ENCODE peak calls at places on chromosomes 7 and 10, in eight cellular contexts. F, U, H, X, N, I, S and D are unnamed samples.

GRCh38 chr10:114304017-114304565 is 65.0 kb downstream of the VWA2 start:
- DNase-seq in U (peak; percentile 96), H (peak; percentile 83), X (no peak), I (peak; percentile 79), F (peak; percentile 63), N (peak; percentile 90), S (peak; percentile 90), D (peak; percentile 51)

GRCh38 chr7:127968547-127968946 is 62.7 kb downstream of the LRRC4 start:
- DNase-seq in F (no peak), X (no peak), U (no peak), N (no peak), I (no peak), S (no peak), H (no peak), D (no peak)

GRCh38 chr10:79178614-79179403 is 110.0 kb downstream of the ZMIZ1 start:
- DNase-seq in F (no peak), I (no peak), H (no peak), U (no peak), X (no peak), N (peak; percentile 87), S (peak; percentile 83), D (no peak)

GRCh38 chr10:79081353-79082034 is 12.7 kb downstream of the ZMIZ1 start:
- DNase-seq in X (no peak), F (no peak), H (peak; percentile 32), N (no peak), I (no peak), U (no peak), S (no peak), D (peak; percentile 56)

GRCh38 chr7:51310131-51310583 is 6.5 kb downstream of the COBL start:
- DNase-seq in N (no peak), H (no peak), S (no peak), F (no peak), U (no peak), X (no peak), I (no peak), D (no peak)

GRCh38 chr10:61798711-61799110 is 102.8 kb upstream of the ARID5B start:
- DNase-seq in N (no peak), S (no peak), F (no peak), H (no peak), X (no peak), U (no peak), I (no peak), D (no peak)

GRCh38 chr7:144401490-144401889 is 2.0 kb downstream of the NOBOX start:
- DNase-seq in H (no peak), U (no peak), S (no peak), X (no peak), N (no peak), I (no peak), F (no peak), D (no peak)

GRCh38 chr7:25968205-25968993 is 183.6 kb upstream of the NFE2L3 start:
- DNase-seq in N (no peak), I (no peak), X (no peak), S (no peak), F (no peak), H (peak; percentile 55), U (no peak), D (no peak)

GRCh38 chr7:98970805-98971204 is 92.5 kb downstream of the TRRAP start:
- DNase-seq in I (no peak), N (no peak), H (no peak), F (no peak), S (no peak), U (no peak), X (no peak), D (no peak)

GRCh38 chr7:1533569-1534329 is 3.2 kb downstream of the MAFK start:
- DNase-seq in N (peak; percentile 53), I (peak; percentile 84), X (no peak), F (peak; percentile 72), H (peak; percentile 69), U (no peak), S (no peak), D (peak; percentile 100)

GRCh38 chr7:1404881-1405548 is 54.3 kb downstream of the MICALL2 start:
- DNase-seq in I (no peak), H (no peak), N (no peak), X (no peak), S (no peak), U (no peak), F (no peak), D (no peak)

GRCh38 chr10:63841761-63842160 is 320.6 kb downstream of the REEP3 start:
- DNase-seq in S (no peak), N (no peak), U (no peak), F (no peak), X (no peak), I (no peak), H (no peak), D (no peak)

GRCh38 chr10:76034236-76035009 is 603.0 kb downstream of the LRMDA start:
- DNase-seq in U (no peak), I (no peak), H (no peak), X (no peak), S (no peak), N (peak; percentile 41), F (no peak), D (no peak)

GRCh38 chr10:101174319-101174718 is 43.2 kb downstream of the TLX1 start:
- DNase-seq in X (no peak), I (no peak), F (no peak), U (no peak), N (no peak), S (no peak), H (no peak), D (no peak)

GRCh38 chr7:147188485-147188884 is 1071.9 kb downstream of the CNTNAP2 start:
- DNase-seq in N (no peak), F (no peak), X (no peak), H (no peak), I (no peak), S (no peak), U (no peak), D (no peak)
- TF ChIP-seq POLR2A in N (no peak), F (no peak), X (no peak), H (no peak), I (no peak), S (no peak), U (no peak), D (no peak)

GRCh38 chr7:64888561-64888900 is 14.5 kb upstream of the ZNF273 start:
- DNase-seq in I (no peak), S (no peak), N (no peak), F (no peak), H (no peak), X (no peak), U (peak; percentile 88), D (no peak)

GRCh38 chr7:64889686-64890162 is 13.3 kb upstream of the ZNF273 start:
- DNase-seq in U (no peak), S (no peak), F (no peak), H (no peak), X (no peak), N (no peak), I (no peak), D (no peak)

GRCh38 chr7:64888901-64889685 is 14.0 kb upstream of the ZNF273 start:
- DNase-seq in N (no peak), X (no peak), F (no peak), S (peak; percentile 51), H (peak; percentile 49), U (peak; percentile 77), I (no peak), D (no peak)

GRCh38 chr7:64886956-64887545 is 16.0 kb upstream of the ZNF273 start:
- DNase-seq in X (no peak), F (no peak), H (no peak), S (no peak), I (no peak), N (peak; percentile 1), U (peak; percentile 50), D (no peak)

DNA sequence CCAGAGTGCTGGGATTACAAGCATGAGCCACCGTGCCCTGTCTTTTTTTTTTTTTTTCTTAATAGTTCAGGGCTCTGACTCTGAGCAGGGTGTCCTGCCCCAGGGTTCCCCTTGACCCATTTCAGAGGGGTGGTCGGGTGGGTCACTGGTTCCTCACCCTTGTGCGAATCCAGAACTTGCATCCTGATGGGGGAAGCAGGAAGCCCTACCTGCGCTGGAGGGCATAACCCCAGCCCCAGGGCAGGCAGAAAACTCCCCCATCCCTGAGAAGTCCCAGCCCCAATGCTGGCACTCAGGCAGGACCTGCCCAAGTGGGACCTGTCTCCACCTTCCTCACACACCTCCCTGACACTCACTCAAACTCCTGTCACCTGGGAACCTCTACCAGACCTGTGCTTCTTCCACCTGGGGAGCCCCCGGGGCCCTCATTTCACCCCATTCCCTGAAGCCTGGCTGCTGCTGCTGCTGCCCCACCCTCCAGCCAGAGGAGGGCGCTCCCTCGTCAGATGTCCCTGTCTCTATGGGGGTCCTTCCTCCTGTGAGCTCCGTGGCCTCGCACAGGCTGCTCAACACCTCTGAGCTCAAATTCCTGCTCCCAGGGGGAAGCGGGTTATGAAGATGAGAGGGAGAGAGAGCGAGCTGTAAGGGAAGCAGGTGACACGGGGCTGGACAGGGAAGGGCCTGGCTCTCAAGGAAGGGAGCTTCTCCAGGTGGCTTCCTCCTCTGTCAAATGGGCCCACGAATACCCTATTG is 15.1 kb upstream of the ZNF273 start:
- DNase-seq in F (no peak), S (peak; percentile 52), X (no peak), U (peak; percentile 88), N (peak; percentile 10), I (no peak), H (peak; percentile 52), D (no peak)
- TF ChIP-seq POLR2A in F (no peak), S (no peak), X (no peak), U (no peak), N (no peak), I (no peak), H (no peak), D (no peak)

GRCh38 chr10:4981722-4982471 is 18.7 kb downstream of the AKR1C1 start:
- DNase-seq in I (no peak), S (peak; percentile 53), N (peak; percentile 17), X (no peak), U (no peak), H (peak; percentile 85), F (no peak), D (no peak)
- TF ChIP-seq POLR2A in I (no peak), S (no peak), N (no peak), X (no peak), U (no peak), H (no peak), F (no peak), D (no peak)

GRCh38 chr7:94355389-94355788 is 39.3 kb upstream of the COL1A2 start:
- DNase-seq in I (no peak), H (no peak), N (no peak), U (no peak), S (no peak), F (no peak), X (no peak), D (no peak)

GRCh38 chr7:94354950-94355349 is 39.7 kb upstream of the COL1A2 start:
- DNase-seq in N (no peak), I (no peak), F (no peak), U (no peak), S (no peak), H (no peak), X (no peak), D (no peak)

GRCh38 chr7:94352854-94353253 is 41.8 kb upstream of the COL1A2 start:
- DNase-seq in U (no peak), N (no peak), S (no peak), F (no peak), I (no peak), X (no peak), H (no peak), D (no peak)

GRCh38 chr7:94360926-94361325 is 33.8 kb upstream of the COL1A2 start:
- DNase-seq in X (no peak), I (no peak), F (no peak), N (no peak), U (no peak), S (no peak), H (no peak), D (no peak)

DNA sequence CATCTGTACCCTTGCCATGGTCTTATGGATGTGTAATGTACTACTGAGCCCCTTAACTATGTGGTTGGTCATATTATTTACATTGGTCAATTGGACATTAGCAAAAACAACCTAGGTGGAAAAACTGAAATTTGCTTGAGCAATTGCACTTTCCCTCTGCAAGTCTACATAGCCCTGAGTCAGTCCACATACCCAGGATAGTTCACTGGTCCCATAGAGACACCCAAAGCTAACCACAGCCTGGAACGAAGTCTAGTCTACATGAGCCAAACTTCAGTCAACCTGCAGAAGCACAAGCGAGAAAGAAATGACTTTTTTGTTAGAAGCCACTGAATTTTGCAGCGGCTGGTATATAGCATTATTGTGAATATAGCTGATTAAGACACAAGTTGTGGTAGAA is 37.6 kb upstream of the COL1A2 start:
- DNase-seq in H (no peak), N (no peak), I (no peak), X (no peak), S (no peak), U (no peak), F (no peak), D (no peak)
- TF ChIP-seq POLR2A in H (no peak), N (no peak), I (no peak), X (no peak), S (no peak), U (no peak), F (no peak), D (no peak)